ENCODE peak calls at places on chromosomes 16 and 17, in nine cellular contexts. B, S, E, V, P, Z, A, O and X are unnamed samples.

GRCh38 chr17:27944546-27945332 is 51.6 kb upstream of the LYRM9 start:
- DNase-seq in B (no peak), S (no peak), E (no peak), V (no peak), P (no peak), Z (no peak), A (no peak), O (no peak), X (no peak)

GRCh38 chr16:55496509-55497145 is 12.2 kb upstream of the LPCAT2 start:
- DNase-seq in B (no peak), S (no peak), E (no peak), V (no peak), P (no peak), Z (no peak), A (no peak), O (no peak), X (no peak)

GRCh38 chr17:29242790-29243189 is 3.9 kb upstream of the CRYBA1 start:
- DNase-seq in B (no peak), S (no peak), E (no peak), V (no peak), P (no peak), Z (no peak), A (no peak), O (no peak), X (no peak)

GRCh38 chr16:56281256-56281805 is 90.0 kb downstream of the GNAO1 start:
- DNase-seq in B (no peak), S (peak; percentile 11), E (no peak), V (no peak), P (peak; percentile 10), Z (no peak), A (no peak), O (no peak), X (no peak)

GRCh38 chr16:1723450-1724147 is 17.6 kb downstream of the MAPK8IP3 start:
- DNase-seq in B (no peak), S (peak; percentile 49), E (no peak), V (peak; percentile 70), P (peak; percentile 41), Z (no peak), A (peak; percentile 59), O (peak; percentile 50), X (peak; percentile 22)

GRCh38 chr16:53404959-53405358 is 29.3 kb upstream of the RBL2 start:
- DNase-seq in B (no peak), S (no peak), E (no peak), V (no peak), P (no peak), Z (no peak), A (no peak), O (no peak), X (no peak)

GRCh38 chr17:58325289-58325726 is 3.3 kb downstream of the TSPOAP1 start:
- DNase-seq in B (no peak), S (no peak), E (no peak), V (no peak), P (no peak), Z (no peak), A (no peak), O (no peak), X (no peak)

GRCh38 chr16:83802135-83802534 is 5.6 kb upstream of the HSBP1 start:
- DNase-seq in B (no peak), S (peak; percentile 70), E (no peak), V (no peak), P (peak; percentile 94), Z (peak; percentile 52), A (peak; percentile 83), O (no peak), X (peak; percentile 87)

GRCh38 chr17:43831633-43832032 is 1.3 kb downstream of the MPP3 start:
- DNase-seq in B (no peak), S (no peak), E (no peak), V (no peak), P (no peak), Z (no peak), A (no peak), O (peak; percentile 28), X (no peak)

GRCh38 chr17:5391678-5392077 is 27.8 kb downstream of the NUP88 start:
- DNase-seq in B (no peak), S (peak; percentile 11), E (no peak), V (no peak), P (no peak), Z (no peak), A (no peak), O (no peak), X (no peak)

GRCh38 chr17:31834448-31834847 is 24.6 kb downstream of the COPRS start:
- DNase-seq in B (no peak), S (no peak), E (no peak), V (no peak), P (no peak), Z (no peak), A (no peak), O (no peak), X (no peak)

GRCh38 chr17:44906010-44906646 is 6.9 kb upstream of the EFTUD2 start:
- DNase-seq in B (peak; percentile 42), S (peak; percentile 80), E (no peak), V (no peak), P (peak; percentile 82), Z (peak; percentile 88), A (peak; percentile 89), O (no peak), X (peak; percentile 97)

GRCh38 chr16:20137194-20137593 is 63.5 kb upstream of the GPR139 start:
- DNase-seq in B (no peak), S (no peak), E (no peak), V (no peak), P (peak; percentile 4), Z (no peak), A (no peak), O (no peak), X (no peak)

GRCh38 chr16:87464691-87465300 is 28.0 kb downstream of the ZCCHC14 start:
- DNase-seq in B (no peak), S (peak; percentile 81), E (peak; percentile 79), V (peak; percentile 60), P (peak; percentile 66), Z (peak; percentile 71), A (peak; percentile 95), O (peak; percentile 77), X (peak; percentile 91)

GRCh38 chr16:80198995-80199299 is 341.8 kb upstream of the DYNLRB2 start:
- DNase-seq in B (no peak), S (no peak), E (no peak), V (no peak), P (peak; percentile 93), Z (no peak), A (peak; percentile 34), O (no peak), X (peak; percentile 32)

GRCh38 chr17:62870581-62870964 is 62.5 kb upstream of the MARCHF10 start:
- DNase-seq in B (no peak), S (no peak), E (no peak), V (no peak), P (no peak), Z (no peak), A (no peak), O (no peak), X (peak; percentile 16)

GRCh38 chr17:56136316-56136715 is 17.0 kb upstream of the ANKFN1 start:
- DNase-seq in B (no peak), S (no peak), E (no peak), V (no peak), P (no peak), Z (no peak), A (peak; percentile 5), O (no peak), X (peak; percentile 59)

DNA sequence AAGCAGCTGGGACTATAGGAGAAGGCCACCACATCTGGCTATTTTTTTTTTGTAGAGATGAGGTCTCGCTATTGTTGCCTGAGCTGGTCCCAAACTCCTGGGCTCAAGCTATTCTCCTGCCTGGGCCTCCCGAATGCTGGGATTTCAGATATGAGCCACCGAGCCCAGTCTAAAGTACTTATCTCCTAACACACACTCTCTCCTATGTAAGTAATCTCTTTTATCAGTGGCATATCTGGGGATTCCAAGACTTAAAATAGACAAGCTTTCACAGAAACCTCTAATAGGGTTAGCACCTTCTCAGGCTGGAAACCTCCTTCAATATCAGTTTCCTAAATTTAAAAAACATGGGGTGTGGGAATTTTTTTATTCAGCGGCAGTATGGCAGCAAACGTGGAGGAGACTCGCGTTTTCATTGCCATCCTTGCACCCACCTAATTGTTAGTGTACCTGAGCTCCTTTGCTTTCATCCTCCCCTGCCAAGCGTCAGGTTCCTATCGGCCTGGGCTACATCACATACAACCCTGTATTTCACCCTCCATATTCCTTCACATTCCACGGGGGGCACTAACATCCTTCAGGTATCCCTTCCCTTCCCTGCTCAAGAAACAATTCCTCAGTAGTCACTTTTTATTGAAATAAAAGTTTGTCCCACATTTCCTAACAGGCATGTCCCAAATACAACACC is 1.1 kb downstream of the EZH1 start:
- DNase-seq in B (no peak), S (no peak), E (no peak), V (no peak), P (no peak), Z (no peak), A (no peak), O (no peak), X (no peak)
- TF ChIP-seq CTCF in B (peak; percentile 25), S (peak; percentile 48), E (no peak), V (no peak), P (no peak), Z (no peak), A (no peak), O (no peak), X (peak; percentile 33)

GRCh38 chr17:78268960-78269892 is 37.8 kb downstream of the TMEM235 start:
- DNase-seq in B (no peak), S (no peak), E (no peak), V (no peak), P (no peak), Z (no peak), A (peak; percentile 96), O (peak; percentile 10), X (peak; percentile 18)
- H3K4me3 ChIP-seq in B (no peak overlapping the region), S (no peak overlapping the region), E (no peak overlapping the region), V (no peak overlapping the region), P (no peak overlapping the region), Z (no peak overlapping the region), A (peak overlapping the region; percentile 3), O (no peak overlapping the region), X (no peak overlapping the region)

DNA sequence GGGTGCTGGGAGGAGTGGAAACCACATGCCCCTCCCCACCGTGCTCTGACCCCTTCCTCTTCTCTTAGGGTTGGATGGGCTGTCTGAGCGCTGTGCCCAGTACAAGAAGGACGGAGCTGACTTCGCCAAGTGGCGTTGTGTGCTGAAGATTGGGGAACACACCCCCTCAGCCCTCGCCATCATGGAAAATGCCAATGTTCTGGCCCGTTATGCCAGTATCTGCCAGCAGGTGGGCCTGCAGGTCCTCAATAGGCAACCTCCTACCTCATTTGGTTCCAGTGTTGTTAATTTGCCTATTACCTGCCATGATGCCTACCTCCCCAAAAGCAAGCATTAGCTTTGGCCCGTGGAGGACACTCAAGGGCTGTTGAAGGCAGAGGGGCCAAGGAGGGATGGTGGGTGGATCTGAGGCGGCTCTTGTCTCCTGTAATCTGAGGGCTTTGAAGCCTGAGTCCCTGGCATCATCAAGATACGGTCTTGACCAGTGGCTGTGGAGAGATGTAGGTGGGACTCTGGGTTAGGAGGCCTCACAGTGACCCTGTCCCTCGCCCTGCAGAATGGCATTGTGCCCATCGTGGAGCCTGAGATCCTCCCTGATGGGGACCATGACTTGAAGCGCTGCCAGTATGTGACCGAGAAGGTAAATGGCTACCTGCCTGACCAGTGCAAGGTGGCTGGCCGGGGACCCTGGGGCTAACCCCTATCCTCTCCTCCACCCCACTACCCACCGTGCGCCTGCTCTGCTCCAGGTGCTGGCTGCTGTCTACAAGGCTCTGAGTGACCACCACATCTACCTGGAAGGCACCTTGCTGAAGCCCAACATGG is 3.4 kb downstream of the ALDOA start:
- DNase-seq in B (no peak), S (no peak), E (no peak), V (peak; percentile 46), P (peak; percentile 18), Z (no peak), A (peak; percentile 43), O (no peak), X (no peak)
- TF ChIP-seq CTCF in B (peak; percentile 71), S (peak; percentile 75), E (peak; percentile 34), V (no peak), P (peak; percentile 66), Z (peak; percentile 61), A (peak; percentile 65), O (peak; percentile 41), X (peak; percentile 58)

GRCh38 chr16:71954699-71955195 is 45.5 kb downstream of the PKD1L3 start:
- DNase-seq in B (no peak), S (no peak), E (no peak), V (no peak), P (no peak), Z (no peak), A (no peak), O (no peak), X (no peak)
- H3K4me3 ChIP-seq in B (no peak overlapping the region), S (no peak overlapping the region), E (no peak overlapping the region), V (no peak overlapping the region), P (no peak overlapping the region), Z (no peak overlapping the region), A (no peak overlapping the region), O (no peak overlapping the region), X (no peak overlapping the region)